ENCODE peak calls at places on chromosomes 3 and 15, in ten cellular contexts. One of them, this sample, is unnamed.

GRCh38 chr3:62873672-62874397 is 1.4 kb downstream of the CADPS start:
- DNase-seq in WTC11: peak
- DNase-seq in astrocyte of the spinal cord: no peak
- DNase-seq in dorsolateral prefrontal cortex: peak
- DNase-seq in GM13976: peak
- DNase-seq in H9: peak
- DNase-seq in AG04450: no peak
- DNase-seq in stomach: no peak
- DNase-seq in cardiac fibroblast: no peak
- DNase-seq in HFF-Myc: no peak
- DNase-seq in this sample: no peak

GRCh38 chr15:39709941-39710340 is 72.7 kb downstream of the FSIP1 start:
- DNase-seq in astrocyte of the spinal cord: no peak
- DNase-seq in H9: no peak
- DNase-seq in cardiac fibroblast: no peak
- DNase-seq in WTC11: no peak
- DNase-seq in stomach: no peak
- DNase-seq in HFF-Myc: no peak
- DNase-seq in AG04450: no peak
- DNase-seq in dorsolateral prefrontal cortex: no peak
- DNase-seq in GM13976: no peak
- DNase-seq in this sample: no peak

GRCh38 chr3:82055792-82056191 is 294.3 kb upstream of the GBE1 start:
- DNase-seq in astrocyte of the spinal cord: peak
- DNase-seq in HFF-Myc: no peak
- DNase-seq in GM13976: no peak
- DNase-seq in dorsolateral prefrontal cortex: no peak
- DNase-seq in cardiac fibroblast: no peak
- DNase-seq in H9: no peak
- DNase-seq in AG04450: no peak
- DNase-seq in WTC11: no peak
- DNase-seq in stomach: no peak
- DNase-seq in this sample: no peak

GRCh38 chr15:33553157-33553556 is 242.4 kb downstream of the RYR3 start:
- DNase-seq in AG04450: no peak
- DNase-seq in GM13976: no peak
- DNase-seq in stomach: no peak
- DNase-seq in H9: no peak
- DNase-seq in astrocyte of the spinal cord: no peak
- DNase-seq in WTC11: no peak
- DNase-seq in dorsolateral prefrontal cortex: no peak
- DNase-seq in cardiac fibroblast: no peak
- DNase-seq in HFF-Myc: no peak
- DNase-seq in this sample: no peak

GRCh38 chr15:78828930-78829329 is 17.7 kb upstream of the ADAMTS7 start:
- DNase-seq in GM13976: no peak
- DNase-seq in AG04450: no peak
- DNase-seq in HFF-Myc: no peak
- DNase-seq in stomach: no peak
- DNase-seq in H9: no peak
- DNase-seq in astrocyte of the spinal cord: no peak
- DNase-seq in WTC11: no peak
- DNase-seq in dorsolateral prefrontal cortex: no peak
- DNase-seq in cardiac fibroblast: no peak
- DNase-seq in this sample: no peak

GRCh38 chr15:101313041-101313761 is 18.2 kb upstream of the SNRPA1 start:
- DNase-seq in GM13976: no peak
- DNase-seq in WTC11: peak
- DNase-seq in HFF-Myc: no peak
- DNase-seq in astrocyte of the spinal cord: no peak
- DNase-seq in cardiac fibroblast: no peak
- DNase-seq in dorsolateral prefrontal cortex: no peak
- DNase-seq in AG04450: no peak
- DNase-seq in stomach: no peak
- DNase-seq in H9: peak
- DNase-seq in this sample: no peak

GRCh38 chr3:127448671-127449070 is 141.9 kb downstream of the TPRA1 start:
- DNase-seq in cardiac fibroblast: no peak
- DNase-seq in H9: peak
- DNase-seq in WTC11: no peak
- DNase-seq in AG04450: no peak
- DNase-seq in dorsolateral prefrontal cortex: no peak
- DNase-seq in HFF-Myc: no peak
- DNase-seq in astrocyte of the spinal cord: no peak
- DNase-seq in GM13976: no peak
- DNase-seq in stomach: peak
- DNase-seq in this sample: no peak

GRCh38 chr15:64916365-64916764 is 4.7 kb downstream of the ANKDD1A start:
- DNase-seq in HFF-Myc: no peak
- DNase-seq in H9: no peak
- DNase-seq in stomach: no peak
- DNase-seq in GM13976: no peak
- DNase-seq in WTC11: no peak
- DNase-seq in dorsolateral prefrontal cortex: no peak
- DNase-seq in cardiac fibroblast: no peak
- DNase-seq in AG04450: no peak
- DNase-seq in astrocyte of the spinal cord: no peak
- DNase-seq in this sample: no peak

GRCh38 chr3:146374146-146374545 is 95.2 kb downstream of the PLSCR2 start:
- DNase-seq in HFF-Myc: no peak
- DNase-seq in AG04450: peak
- DNase-seq in stomach: no peak
- DNase-seq in H9: no peak
- DNase-seq in cardiac fibroblast: peak
- DNase-seq in GM13976: no peak
- DNase-seq in dorsolateral prefrontal cortex: no peak
- DNase-seq in WTC11: no peak
- DNase-seq in astrocyte of the spinal cord: no peak
- DNase-seq in this sample: no peak

GRCh38 chr15:73601449-73602425 is 31.5 kb downstream of the NPTN start:
- DNase-seq in WTC11: no peak
- DNase-seq in cardiac fibroblast: peak
- DNase-seq in HFF-Myc: peak
- DNase-seq in AG04450: no peak
- DNase-seq in H9: no peak
- DNase-seq in stomach: no peak
- DNase-seq in astrocyte of the spinal cord: peak
- DNase-seq in GM13976: no peak
- DNase-seq in dorsolateral prefrontal cortex: peak
- DNase-seq in this sample: no peak

GRCh38 chr3:133256787-133257483 is 142.9 kb upstream of the BFSP2 start:
- DNase-seq in dorsolateral prefrontal cortex: no peak
- DNase-seq in GM13976: peak
- DNase-seq in AG04450: no peak
- DNase-seq in astrocyte of the spinal cord: no peak
- DNase-seq in H9: no peak
- DNase-seq in WTC11: no peak
- DNase-seq in cardiac fibroblast: no peak
- DNase-seq in HFF-Myc: no peak
- DNase-seq in stomach: no peak
- DNase-seq in this sample: no peak

GRCh38 chr15:39574416-39574815 is 6.5 kb upstream of the THBS1 start:
- DNase-seq in AG04450: no peak
- DNase-seq in H9: no peak
- DNase-seq in cardiac fibroblast: peak
- DNase-seq in astrocyte of the spinal cord: no peak
- DNase-seq in WTC11: no peak
- DNase-seq in stomach: no peak
- DNase-seq in dorsolateral prefrontal cortex: no peak
- DNase-seq in GM13976: no peak
- DNase-seq in HFF-Myc: no peak
- DNase-seq in this sample: no peak

GRCh38 chr15:77370580-77370979 is 49.3 kb downstream of the PEAK1 start:
- DNase-seq in AG04450: no peak
- DNase-seq in GM13976: no peak
- DNase-seq in dorsolateral prefrontal cortex: no peak
- DNase-seq in stomach: no peak
- DNase-seq in cardiac fibroblast: peak
- DNase-seq in H9: no peak
- DNase-seq in WTC11: no peak
- DNase-seq in HFF-Myc: no peak
- DNase-seq in astrocyte of the spinal cord: no peak
- DNase-seq in this sample: no peak

GRCh38 chr3:13655074-13655913 is 106.4 kb downstream of the FBLN2 start:
- DNase-seq in WTC11: peak
- DNase-seq in H9: peak
- DNase-seq in stomach: peak
- DNase-seq in AG04450: no peak
- DNase-seq in dorsolateral prefrontal cortex: no peak
- DNase-seq in astrocyte of the spinal cord: no peak
- DNase-seq in GM13976: peak
- DNase-seq in HFF-Myc: no peak
- DNase-seq in cardiac fibroblast: peak
- DNase-seq in this sample: no peak
- TF ChIP-seq CTCF in WTC11: peak
- TF ChIP-seq CTCF in H9: peak
- TF ChIP-seq CTCF in stomach: no peak
- TF ChIP-seq CTCF in AG04450: peak
- TF ChIP-seq CTCF in dorsolateral prefrontal cortex: no peak
- TF ChIP-seq CTCF in astrocyte of the spinal cord: peak
- TF ChIP-seq CTCF in GM13976: peak
- TF ChIP-seq CTCF in HFF-Myc: peak
- TF ChIP-seq CTCF in cardiac fibroblast: no peak
- TF ChIP-seq CTCF in this sample: no peak

GRCh38 chr3:4945318-4945717 is 33.9 kb upstream of the BHLHE40 start:
- DNase-seq in AG04450: no peak
- DNase-seq in WTC11: no peak
- DNase-seq in HFF-Myc: no peak
- DNase-seq in H9: no peak
- DNase-seq in dorsolateral prefrontal cortex: no peak
- DNase-seq in stomach: no peak
- DNase-seq in GM13976: no peak
- DNase-seq in astrocyte of the spinal cord: no peak
- DNase-seq in cardiac fibroblast: no peak
- DNase-seq in this sample: no peak

GRCh38 chr3:4940985-4941384 is 38.3 kb upstream of the BHLHE40 start:
- DNase-seq in H9: no peak
- DNase-seq in WTC11: no peak
- DNase-seq in astrocyte of the spinal cord: no peak
- DNase-seq in GM13976: no peak
- DNase-seq in AG04450: no peak
- DNase-seq in cardiac fibroblast: no peak
- DNase-seq in HFF-Myc: no peak
- DNase-seq in dorsolateral prefrontal cortex: no peak
- DNase-seq in stomach: no peak
- DNase-seq in this sample: no peak

GRCh38 chr3:4947028-4947427 is 32.2 kb upstream of the BHLHE40 start:
- DNase-seq in AG04450: no peak
- DNase-seq in WTC11: no peak
- DNase-seq in GM13976: no peak
- DNase-seq in astrocyte of the spinal cord: no peak
- DNase-seq in dorsolateral prefrontal cortex: no peak
- DNase-seq in HFF-Myc: no peak
- DNase-seq in cardiac fibroblast: no peak
- DNase-seq in H9: no peak
- DNase-seq in stomach: no peak
- DNase-seq in this sample: no peak

GRCh38 chr3:4939276-4939675 is 40.0 kb upstream of the BHLHE40 start:
- DNase-seq in dorsolateral prefrontal cortex: no peak
- DNase-seq in H9: no peak
- DNase-seq in cardiac fibroblast: no peak
- DNase-seq in astrocyte of the spinal cord: no peak
- DNase-seq in WTC11: no peak
- DNase-seq in stomach: no peak
- DNase-seq in HFF-Myc: no peak
- DNase-seq in AG04450: no peak
- DNase-seq in GM13976: no peak
- DNase-seq in this sample: no peak

DNA sequence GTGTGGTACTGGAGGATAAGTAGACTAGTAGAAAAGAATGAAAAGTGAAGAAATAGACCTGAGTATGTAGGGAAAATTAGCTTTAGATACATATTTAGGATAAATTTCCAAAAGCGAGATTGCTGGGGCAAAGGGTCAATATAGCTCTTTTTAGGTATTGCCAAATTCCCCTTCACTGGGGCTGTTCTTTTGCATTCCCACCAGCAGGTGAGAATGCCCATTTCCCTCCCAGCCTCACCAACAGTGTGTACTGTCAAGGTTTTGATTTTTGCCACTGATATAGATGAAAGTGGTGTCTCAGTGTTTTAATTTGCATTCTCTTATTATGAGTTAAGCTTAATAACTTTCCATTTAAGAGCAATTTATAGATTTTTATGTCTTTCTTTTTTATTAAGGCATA is 35.7 kb upstream of the BHLHE40 start:
- DNase-seq in stomach: no peak
- DNase-seq in AG04450: no peak
- DNase-seq in cardiac fibroblast: no peak
- DNase-seq in H9: no peak
- DNase-seq in HFF-Myc: no peak
- DNase-seq in astrocyte of the spinal cord: no peak
- DNase-seq in dorsolateral prefrontal cortex: no peak
- DNase-seq in GM13976: no peak
- DNase-seq in WTC11: peak
- DNase-seq in this sample: no peak
- TF ChIP-seq CTCF in stomach: no peak
- TF ChIP-seq CTCF in AG04450: peak
- TF ChIP-seq CTCF in cardiac fibroblast: peak
- TF ChIP-seq CTCF in H9: peak
- TF ChIP-seq CTCF in HFF-Myc: peak
- TF ChIP-seq CTCF in astrocyte of the spinal cord: peak
- TF ChIP-seq CTCF in dorsolateral prefrontal cortex: no peak
- TF ChIP-seq CTCF in GM13976: no peak
- TF ChIP-seq CTCF in WTC11: peak
- TF ChIP-seq CTCF in this sample: no peak

GRCh38 chr3:140552403-140552802 is 125.5 kb upstream of the TRIM42 start:
- DNase-seq in cardiac fibroblast: no peak
- DNase-seq in astrocyte of the spinal cord: no peak
- DNase-seq in H9: no peak
- DNase-seq in HFF-Myc: no peak
- DNase-seq in dorsolateral prefrontal cortex: no peak
- DNase-seq in GM13976: no peak
- DNase-seq in stomach: no peak
- DNase-seq in AG04450: no peak
- DNase-seq in WTC11: no peak
- DNase-seq in this sample: peak
- TF ChIP-seq CTCF in cardiac fibroblast: no peak
- TF ChIP-seq CTCF in astrocyte of the spinal cord: no peak
- TF ChIP-seq CTCF in H9: peak
- TF ChIP-seq CTCF in HFF-Myc: no peak
- TF ChIP-seq CTCF in dorsolateral prefrontal cortex: no peak
- TF ChIP-seq CTCF in GM13976: no peak
- TF ChIP-seq CTCF in stomach: no peak
- TF ChIP-seq CTCF in AG04450: no peak
- TF ChIP-seq CTCF in WTC11: no peak
- TF ChIP-seq CTCF in this sample: no peak

DNA sequence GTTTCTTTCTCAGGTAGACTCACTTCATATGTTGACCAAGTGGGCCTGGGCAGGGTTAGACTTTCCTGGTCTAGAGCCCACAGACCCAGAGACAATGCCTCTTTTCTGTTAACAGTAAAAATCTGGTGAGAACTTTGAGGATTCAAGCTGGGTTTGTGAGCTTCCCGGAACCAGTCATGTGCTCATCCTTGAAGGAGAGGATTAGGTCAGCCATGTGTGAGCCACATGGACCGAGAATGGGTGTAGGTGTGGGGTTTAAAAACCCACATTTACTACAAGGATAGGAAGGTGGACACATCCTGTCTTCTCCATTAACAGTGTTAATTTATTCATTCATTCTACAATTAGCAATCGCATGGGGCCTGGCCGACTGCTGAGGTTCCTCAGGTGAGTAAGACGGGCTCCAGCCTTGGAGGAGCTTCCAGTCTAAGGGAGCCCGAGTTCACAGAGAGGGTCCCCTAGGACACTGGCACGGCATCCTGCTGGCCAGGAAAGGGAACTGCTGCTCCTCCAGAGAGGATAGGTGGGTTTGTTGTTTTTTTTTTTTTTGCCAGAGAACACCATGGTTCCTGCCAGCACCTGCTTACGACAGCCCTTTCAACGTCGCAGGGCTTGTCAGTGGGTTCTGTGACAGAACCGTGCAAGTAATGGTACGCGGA is 69.0 kb downstream of the SQOR start:
- DNase-seq in AG04450: no peak
- DNase-seq in WTC11: peak
- DNase-seq in dorsolateral prefrontal cortex: no peak
- DNase-seq in cardiac fibroblast: no peak
- DNase-seq in stomach: no peak
- DNase-seq in H9: peak
- DNase-seq in GM13976: no peak
- DNase-seq in astrocyte of the spinal cord: no peak
- DNase-seq in HFF-Myc: no peak
- DNase-seq in this sample: no peak
- TF ChIP-seq CTCF in AG04450: peak
- TF ChIP-seq CTCF in WTC11: peak
- TF ChIP-seq CTCF in dorsolateral prefrontal cortex: no peak
- TF ChIP-seq CTCF in cardiac fibroblast: peak
- TF ChIP-seq CTCF in stomach: no peak
- TF ChIP-seq CTCF in H9: peak
- TF ChIP-seq CTCF in GM13976: no peak
- TF ChIP-seq CTCF in astrocyte of the spinal cord: peak
- TF ChIP-seq CTCF in HFF-Myc: peak
- TF ChIP-seq CTCF in this sample: no peak

This sample was measured in coronary artery.